ENCODE peak calls at places on chromosomes 3 and 15, in six cellular contexts. V is activated T-helper 2 cell treated with anti-CD3 and anti-CD28 coated beads, Interferon-gamma antibody, Interleukin-2, Interleukin-4, amounts not matched to agents 10 μg/mL and 5 μg/mL and 100 μg/mL, durations not matched to agents 14 hours and 24 hours and 36 hours; W is iPS-NIHi11; U is HT-29; N is cardiac muscle cell; O is stromal cell of bone marrow. C is an unnamed sample.

GRCh38 chr3:188524057-188524456 is 370.1 kb downstream of the LPP start:
- DNase-seq in V (no peak), W (no peak), U (no peak), N (no peak), O (no peak), C (no peak)

GRCh38 chr3:149507491-149508324 is 33.2 kb downstream of the TM4SF4 start:
- DNase-seq in V (no peak), W (no peak), U (no peak), N (peak; percentile 72), O (peak; percentile 86), C (no peak)

GRCh38 chr3:78253860-78254259 is 1214.0 kb downstream of the ROBO2 start:
- DNase-seq in V (no peak), W (no peak), U (no peak), N (no peak), O (no peak), C (no peak)

GRCh38 chr15:83919319-83919830 is 265.5 kb downstream of the ADAMTSL3 start:
- DNase-seq in V (peak; percentile 44), W (no peak), U (no peak), N (no peak), O (peak; percentile 15), C (no peak)

GRCh38 chr3:66593978-66594377 is 93.2 kb upstream of the LRIG1 start:
- DNase-seq in V (no peak), W (no peak), U (peak; percentile 59), N (peak; percentile 48), O (peak; percentile 41), C (no peak)

GRCh38 chr15:68797157-68797556 is 23.5 kb downstream of the ANP32A start:
- DNase-seq in V (peak; percentile 22), W (no peak), U (no peak), N (no peak), O (no peak), C (no peak)

GRCh38 chr3:134326760-134327593 is 47.3 kb downstream of the AMOTL2 start:
- DNase-seq in V (no peak), W (no peak), U (no peak), N (peak; percentile 99), O (peak; percentile 92), C (no peak)

GRCh38 chr3:156160653-156161052 is 40.3 kb downstream of the KCNAB1 start:
- DNase-seq in V (no peak), W (no peak), U (no peak), N (no peak), O (no peak), C (no peak)

GRCh38 chr3:195888981-195889842 is 19.1 kb downstream of the TNK2 start:
- DNase-seq in V (no peak), W (no peak), U (no peak), N (no peak), O (no peak), C (no peak)

GRCh38 chr15:25596644-25597562 is 158.1 kb upstream of the UBE3A start:
- DNase-seq in V (no peak), W (no peak), U (no peak), N (peak; percentile 4), O (no peak), C (no peak)

GRCh38 chr3:31704651-31705179 is 172.0 kb downstream of the STT3B start:
- DNase-seq in V (no peak), W (peak; percentile 64), U (peak; percentile 68), N (no peak), O (peak; percentile 47), C (no peak)

C was measured in neural crest cell.